ENCODE peak calls at places on chromosomes 6 and 20, in six cellular contexts. K is neuronal stem cell, U is IMR-90, I is mesenchymal stem cell, Q is H1, J is trophoblast cell. C is an unnamed sample.

GRCh38 chr6:149586149-149586548 is 20.0 kb downstream of the GINM1 start:
- DNase-seq in K (no peak), U (no peak), I (no peak), Q (no peak), J (no peak), C (peak; percentile 18)

GRCh38 chr6:103367212-103367611 is 1492.5 kb downstream of the HACE1 start:
- DNase-seq in K (no peak), U (no peak), I (no peak), Q (no peak), J (no peak), C (peak; percentile 81)

GRCh38 chr20:43492101-43492500 is 15.4 kb upstream of the L3MBTL1 start:
- DNase-seq in K (no peak), U (peak; percentile 17), I (no peak), Q (no peak), J (peak; percentile 86), C (no peak)

GRCh38 chr20:56604690-56605089 is 24.4 kb upstream of the TFAP2C start:
- DNase-seq in K (no peak), U (no peak), I (no peak), Q (no peak), J (no peak), C (no peak)

GRCh38 chr6:32692019-32692418 is 25.6 kb upstream of the HLA-DQB1 start:
- DNase-seq in K (peak; percentile 26), U (no peak), I (no peak), Q (no peak), J (no peak), C (peak; percentile 70)

GRCh38 chr6:125781307-125781868 is 9.4 kb upstream of the NCOA7 start:
- DNase-seq in K (no peak), U (peak; percentile 47), I (no peak), Q (no peak), J (no peak), C (no peak)

GRCh38 chr6:89508755-89509563 is 76.0 kb downstream of the ANKRD6 start:
- DNase-seq in K (no peak), U (no peak), I (no peak), Q (no peak), J (no peak), C (no peak)

GRCh38 chr20:17610566-17611289 is 40.9 kb downstream of the DSTN start:
- DNase-seq in K (no peak), U (no peak), I (no peak), Q (no peak), J (no peak), C (no peak)

GRCh38 chr6:56699066-56699654 is 56.5 kb upstream of the DST start:
- DNase-seq in K (no peak), U (peak; percentile 53), I (peak; percentile 56), Q (no peak), J (no peak), C (no peak)

GRCh38 chr20:53738945-53739798 is 145.5 kb upstream of the ZNF217 start:
- DNase-seq in K (no peak), U (no peak), I (peak; percentile 48), Q (no peak), J (no peak), C (no peak)

GRCh38 chr20:64106981-64107735 is at the start of gene NPBWR2:
- DNase-seq in K (no peak), U (no peak), I (no peak), Q (peak; percentile 44), J (no peak), C (peak; percentile 30)

GRCh38 chr6:1347187-1347560 is 35.3 kb downstream of the FOXQ1 start:
- DNase-seq in K (no peak), U (no peak), I (no peak), Q (no peak), J (no peak), C (peak; percentile 67)

GRCh38 chr20:19609642-19610223 is 148.3 kb upstream of the RIN2 start:
- DNase-seq in K (no peak), U (no peak), I (no peak), Q (no peak), J (no peak), C (no peak)

GRCh38 chr6:111121789-111122350 is 34.6 kb downstream of the SLC16A10 start:
- DNase-seq in K (no peak), U (no peak), I (no peak), Q (no peak), J (no peak), C (no peak)

GRCh38 chr6:39892490-39893129 is 41.7 kb downstream of the MOCS1 start:
- DNase-seq in K (peak; percentile 44), U (peak; percentile 69), I (peak; percentile 70), Q (peak; percentile 83), J (peak; percentile 56), C (peak; percentile 72)

GRCh38 chr6:122145246-122145645 is 254.2 kb upstream of the HSF2 start:
- DNase-seq in K (no peak), U (no peak), I (no peak), Q (no peak), J (no peak), C (no peak)

GRCh38 chr6:41824571-41825569 is 37.4 kb downstream of the TOMM6 start:
- DNase-seq in K (no peak), U (peak; percentile 76), I (peak; percentile 74), Q (no peak), J (no peak), C (no peak)

GRCh38 chr6:75748743-75749538 is at the start of gene MYO6:
- DNase-seq in K (peak; percentile 76), U (peak; percentile 47), I (peak; percentile 68), Q (peak; percentile 85), J (peak; percentile 47), C (peak; percentile 70)

GRCh38 chr6:79671605-79672266 is 40.6 kb downstream of the SH3BGRL2 start:
- DNase-seq in K (no peak), U (peak; percentile 40), I (peak; percentile 36), Q (no peak), J (no peak), C (peak; percentile 34)

GRCh38 chr20:59667131-59667530 is 62.8 kb downstream of the PHACTR3 start:
- DNase-seq in K (no peak), U (no peak), I (no peak), Q (no peak), J (no peak), C (no peak)

GRCh38 chr6:2818593-2818992 is 23.1 kb downstream of the SERPINB1 start:
- DNase-seq in K (no peak), U (peak; percentile 66), I (peak; percentile 47), Q (no peak), J (no peak), C (no peak)
- H3K4me3 ChIP-seq in K (no peak overlapping the region), U (no peak overlapping the region), I (no peak overlapping the region), Q (no peak overlapping the region), J (no peak overlapping the region), C (no peak overlapping the region)

GRCh38 chr6:154239392-154239791 is 117.2 kb downstream of the IPCEF1 start:
- DNase-seq in K (no peak), U (no peak), I (no peak), Q (no peak), J (peak; percentile 21), C (no peak)
- H3K23ac ChIP-seq in K (no peak overlapping the region), U (no peak overlapping the region), I (no peak overlapping the region), Q (no peak overlapping the region), J (no peak overlapping the region), C (no peak overlapping the region)

GRCh38 chr6:27528714-27529113 is 55.8 kb upstream of the ZNF184 start:
- DNase-seq in K (no peak), U (no peak), I (no peak), Q (no peak), J (no peak), C (no peak)
- H2BK5ac ChIP-seq in K (no peak overlapping the region), U (no peak overlapping the region), I (no peak overlapping the region), Q (no peak overlapping the region), J (no peak overlapping the region), C (no peak overlapping the region)

GRCh38 chr6:159233365-159234101 is 64.3 kb downstream of the FNDC1 start:
- DNase-seq in K (no peak), U (no peak), I (no peak), Q (peak; percentile 78), J (no peak), C (peak; percentile 51)
- H3K4me3 ChIP-seq in K (no peak overlapping the region), U (no peak overlapping the region), I (no peak overlapping the region), Q (no peak overlapping the region), J (no peak overlapping the region), C (no peak overlapping the region)

DNA sequence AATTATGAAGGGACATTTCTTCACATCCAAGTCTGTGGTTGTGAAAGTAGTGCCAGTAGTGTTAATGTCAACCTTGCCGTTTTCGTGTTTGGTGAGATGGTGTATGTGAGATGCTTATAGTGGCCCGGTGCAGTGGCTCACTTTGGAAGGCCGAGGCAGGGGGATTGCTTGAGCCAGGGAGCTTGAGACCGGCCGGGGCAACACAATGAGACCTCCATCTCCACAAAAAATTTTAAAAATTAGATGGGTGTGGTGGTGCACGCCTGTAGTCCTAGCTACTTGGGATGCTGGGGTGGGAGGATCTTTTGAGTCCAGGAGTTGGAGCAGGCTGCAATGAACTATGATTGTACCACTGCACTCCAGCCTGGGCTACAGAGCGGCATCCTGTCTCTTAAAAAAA is 37.4 kb downstream of the PNLDC1 start:
- DNase-seq in K (no peak), U (no peak), I (no peak), Q (no peak), J (no peak), C (no peak)
- H3K23ac ChIP-seq in K (no peak overlapping the region), U (no peak overlapping the region), I (no peak overlapping the region), Q (no peak overlapping the region), J (no peak overlapping the region), C (no peak overlapping the region)

DNA sequence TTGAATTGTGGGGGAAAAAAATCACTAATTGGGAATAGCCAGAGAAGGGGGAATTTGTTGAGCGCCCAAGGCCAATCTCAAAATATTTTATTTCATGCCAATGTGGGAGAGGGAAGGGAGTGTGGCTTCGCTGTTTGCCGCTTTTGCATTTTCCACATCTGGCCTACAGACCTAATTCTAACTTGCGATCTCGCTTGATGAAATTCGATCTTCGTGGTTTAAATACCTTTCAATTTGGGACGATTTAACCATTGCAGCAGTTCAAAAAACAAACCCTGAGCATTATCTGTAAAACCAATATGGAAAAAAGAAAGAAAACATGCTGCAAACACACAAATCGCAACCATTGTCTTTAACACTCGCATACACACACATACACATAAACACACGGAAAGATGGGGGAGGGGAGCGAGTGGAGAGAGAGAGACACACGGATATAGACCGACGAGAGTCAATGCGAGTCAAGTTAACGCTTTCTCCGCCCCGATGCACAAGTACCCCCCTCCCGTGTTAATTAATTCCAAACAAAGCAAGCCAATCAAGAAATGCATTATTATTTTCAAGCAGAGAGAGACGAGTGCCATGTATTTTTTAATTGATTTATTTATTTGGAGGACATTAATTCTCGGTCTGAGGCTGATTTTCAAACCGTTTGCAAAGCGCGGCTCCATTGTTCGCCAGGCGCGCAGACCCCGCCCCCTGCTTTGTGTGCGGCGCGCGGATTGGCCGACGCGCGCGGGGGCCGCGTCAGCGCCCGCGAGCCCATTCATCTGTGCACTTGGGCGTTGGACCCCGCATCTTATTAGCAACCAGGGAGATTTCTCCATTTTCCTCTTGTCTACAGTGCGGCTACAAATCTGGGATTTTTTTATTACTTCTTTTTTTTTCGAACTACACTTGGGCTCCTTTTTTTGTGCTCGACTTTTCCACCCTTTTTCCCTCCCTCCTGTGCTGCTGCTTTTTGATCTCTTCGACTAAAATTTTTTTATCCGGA is at the start of gene MARCKS:
- DNase-seq in K (peak; percentile 83), U (peak; percentile 92), I (peak; percentile 91), Q (peak; percentile 84), J (peak; percentile 87), C (peak; percentile 90)
- H2BK5ac ChIP-seq in K (peak within 1 kb of the TSS; percentile 43), U (peak within 1 kb of the TSS; percentile 91), I (peak within 1 kb of the TSS; percentile 98), Q (peak within 1 kb of the TSS; percentile 87), J (peak within 1 kb of the TSS; percentile 99), C (peak within 1 kb of the TSS; percentile 93)

C was measured in mesendoderm.